ENCODE peak calls at places on chromosomes 3 and 15, in five cellular contexts. Q is T-helper 1 cell, T is skeletal muscle cell, E is K562, N is brain microvascular endothelial cell. C is an unnamed sample.

GRCh38 chr3:171784387-171784786 is 25.9 kb downstream of the PLD1 start:
- DNase-seq in Q (no peak), T (no peak), E (no peak), N (no peak), C (peak; percentile 89)

GRCh38 chr3:198107840-198108734 is 148.1 kb downstream of the LMLN start:
- DNase-seq in Q (no peak), T (no peak), E (peak; percentile 70), N (peak; percentile 11), C (no peak)

GRCh38 chr3:12400795-12401194 is 83.5 kb upstream of the TSEN2 start:
- DNase-seq in Q (no peak), T (no peak), E (no peak), N (peak; percentile 67), C (no peak)

GRCh38 chr3:101036213-101036618 is 43.0 kb upstream of the ABI3BP start:
- DNase-seq in Q (no peak), T (peak; percentile 95), E (no peak), N (peak; percentile 92), C (peak; percentile 84)

GRCh38 chr15:76931397-76932089 is at the start of gene RCN2:
- DNase-seq in Q (peak; percentile 88), T (peak; percentile 79), E (peak; percentile 97), N (peak; percentile 91), C (peak; percentile 48)

GRCh38 chr3:32842531-32842931 is 24.7 kb downstream of the TRIM71 start:
- DNase-seq in Q (no peak), T (no peak), E (no peak), N (no peak), C (no peak)

GRCh38 chr15:65903296-65904073 is 34.2 kb downstream of the RAB11A start:
- DNase-seq in Q (no peak), T (no peak), E (peak; percentile 3), N (peak; percentile 67), C (no peak)

GRCh38 chr3:146404451-146404850 is 64.9 kb downstream of the PLSCR2 start:
- DNase-seq in Q (no peak), T (peak; percentile 42), E (no peak), N (no peak), C (no peak)

GRCh38 chr15:25238716-25239470 is 199.9 kb downstream of the UBE3A start:
- DNase-seq in Q (no peak), T (no peak), E (no peak), N (no peak), C (no peak)

GRCh38 chr3:110791971-110792370 is 279.6 kb upstream of the NECTIN3 start:
- DNase-seq in Q (no peak), T (no peak), E (no peak), N (no peak), C (no peak)

GRCh38 chr3:15044311-15044710 is 20.8 kb downstream of the MRPS25 start:
- DNase-seq in Q (no peak), T (no peak), E (no peak), N (no peak), C (no peak)

GRCh38 chr15:49814709-49815108 is 193.9 kb downstream of the DTWD1 start:
- DNase-seq in Q (no peak), T (no peak), E (no peak), N (no peak), C (no peak)

GRCh38 chr15:25245801-25246622 is 192.8 kb downstream of the UBE3A start:
- DNase-seq in Q (peak; percentile 6), T (no peak), E (no peak), N (no peak), C (no peak)

GRCh38 chr15:71547066-71547465 is 263.3 kb upstream of the NR2E3 start:
- DNase-seq in Q (no peak), T (no peak), E (no peak), N (no peak), C (no peak)

GRCh38 chr3:4290272-4290893 is 12.8 kb upstream of the SETMAR start:
- DNase-seq in Q (no peak), T (no peak), E (peak; percentile 62), N (peak; percentile 54), C (peak; percentile 16)

GRCh38 chr3:150097588-150097890 is 126.8 kb upstream of the PFN2 start:
- DNase-seq in Q (no peak), T (no peak), E (no peak), N (peak; percentile 45), C (no peak)

GRCh38 chr15:72698938-72699337 is 12.9 kb downstream of the BBS4 start:
- DNase-seq in Q (no peak), T (no peak), E (no peak), N (no peak), C (no peak)

GRCh38 chr15:76169013-76169412 is 109.2 kb downstream of the TMEM266 start:
- DNase-seq in Q (no peak), T (no peak), E (peak; percentile 62), N (peak; percentile 40), C (no peak)

GRCh38 chr3:127214990-127215389 is 22.1 kb downstream of the PRR23E start:
- DNase-seq in Q (no peak), T (no peak), E (no peak), N (no peak), C (no peak)

GRCh38 chr3:53269888-53270880 is 14.4 kb upstream of the TKT start:
- DNase-seq in Q (no peak), T (peak; percentile 96), E (peak; percentile 79), N (peak; percentile 91), C (peak; percentile 95)

GRCh38 chr3:62049033-62049432 is 324.3 kb downstream of the FEZF2 start:
- DNase-seq in Q (no peak), T (peak; percentile 16), E (no peak), N (peak; percentile 5), C (no peak)

GRCh38 chr3:161273589-161274218 is 52.6 kb downstream of the NMD3 start:
- DNase-seq in Q (no peak), T (no peak), E (no peak), N (peak; percentile 27), C (no peak)

GRCh38 chr3:178802993-178803693 is 266.9 kb downstream of the KCNMB2 start:
- DNase-seq in Q (no peak), T (no peak), E (no peak), N (no peak), C (no peak)

GRCh38 chr3:142251951-142252350 is 26.6 kb upstream of the GK5 start:
- DNase-seq in Q (no peak), T (no peak), E (no peak), N (no peak), C (no peak)

GRCh38 chr3:168417016-168417415 is 321.3 kb upstream of the GOLIM4 start:
- DNase-seq in Q (no peak), T (no peak), E (no peak), N (no peak), C (no peak)

GRCh38 chr15:101127503-101128076 is 124.3 kb downstream of the CHSY1 start:
- DNase-seq in Q (no peak), T (peak; percentile 98), E (no peak), N (peak; percentile 95), C (no peak)

GRCh38 chr3:43968465-43968864 is 273.2 kb upstream of the TOPAZ1 start:
- DNase-seq in Q (no peak), T (no peak), E (no peak), N (no peak), C (no peak)

GRCh38 chr15:58738051-58738707 is 11.3 kb downstream of the ADAM10 start:
- DNase-seq in Q (no peak), T (no peak), E (no peak), N (no peak), C (no peak)

GRCh38 chr3:126137490-126138130 is 42.8 kb downstream of the ALDH1L1 start:
- DNase-seq in Q (no peak), T (no peak), E (no peak), N (no peak), C (no peak)

GRCh38 chr15:84929795-84930371 is 45.4 kb downstream of the SLC28A1 start:
- DNase-seq in Q (no peak), T (no peak), E (peak; percentile 67), N (peak; percentile 86), C (no peak)

GRCh38 chr15:25188551-25189101 is 233.8 kb downstream of the SNRPN start:
- DNase-seq in Q (no peak), T (no peak), E (no peak), N (no peak), C (no peak)

GRCh38 chr15:87597346-87598052 is 659.0 kb downstream of the NTRK3 start:
- DNase-seq in Q (no peak), T (no peak), E (peak; percentile 30), N (no peak), C (no peak)